ENCODE peak calls at places on chromosomes 6 and 20, in eight cellular contexts. One of them, this sample, is unnamed.

GRCh38 chr6:146090474-146090873 is 61.6 kb downstream of the GRM1 start:
- DNase-seq in mucosa of descending colon: no peak
- DNase-seq in stomach: no peak
- DNase-seq in lung: no peak
- DNase-seq in hepatocyte: no peak
- DNase-seq in RWPE2: no peak
- DNase-seq in cardiac muscle cell: no peak
- DNase-seq in lower lobe of right lung: no peak
- DNase-seq in this sample: no peak

GRCh38 chr6:36625161-36625919 is 31.2 kb downstream of the SRSF3 start:
- DNase-seq in lower lobe of right lung: no peak
- DNase-seq in RWPE2: no peak
- DNase-seq in mucosa of descending colon: no peak
- DNase-seq in hepatocyte: no peak
- DNase-seq in lung: no peak
- DNase-seq in cardiac muscle cell: no peak
- DNase-seq in stomach: peak; percentile 24
- DNase-seq in this sample: no peak

GRCh38 chr20:49483018-49483705 is 694 bp upstream of the KCNB1 start:
- DNase-seq in RWPE2: no peak
- DNase-seq in hepatocyte: peak; percentile 13
- DNase-seq in mucosa of descending colon: no peak
- DNase-seq in stomach: no peak
- DNase-seq in lung: no peak
- DNase-seq in cardiac muscle cell: no peak
- DNase-seq in lower lobe of right lung: no peak
- DNase-seq in this sample: no peak

GRCh38 chr20:35490736-35491181 is 35.4 kb downstream of the CEP250 start:
- DNase-seq in mucosa of descending colon: no peak
- DNase-seq in hepatocyte: no peak
- DNase-seq in lung: peak; percentile 40
- DNase-seq in lower lobe of right lung: no peak
- DNase-seq in RWPE2: peak; percentile 59
- DNase-seq in cardiac muscle cell: no peak
- DNase-seq in stomach: no peak
- DNase-seq in this sample: no peak

GRCh38 chr20:46430921-46431712 is 24.7 kb upstream of the ELMO2 start:
- DNase-seq in stomach: no peak
- DNase-seq in cardiac muscle cell: no peak
- DNase-seq in mucosa of descending colon: no peak
- DNase-seq in hepatocyte: no peak
- DNase-seq in lung: no peak
- DNase-seq in RWPE2: no peak
- DNase-seq in lower lobe of right lung: no peak
- DNase-seq in this sample: no peak

GRCh38 chr20:50625986-50626677 is 65.2 kb downstream of the RIPOR3 start:
- DNase-seq in lower lobe of right lung: no peak
- DNase-seq in lung: no peak
- DNase-seq in cardiac muscle cell: peak; percentile 71
- DNase-seq in stomach: peak; percentile 51
- DNase-seq in RWPE2: peak; percentile 85
- DNase-seq in hepatocyte: peak; percentile 68
- DNase-seq in mucosa of descending colon: no peak
- DNase-seq in this sample: peak; percentile 91

GRCh38 chr6:25404693-25405169 is 125.6 kb downstream of the CARMIL1 start:
- DNase-seq in RWPE2: no peak
- DNase-seq in lower lobe of right lung: no peak
- DNase-seq in hepatocyte: no peak
- DNase-seq in cardiac muscle cell: no peak
- DNase-seq in mucosa of descending colon: peak; percentile 41
- DNase-seq in stomach: peak; percentile 33
- DNase-seq in lung: no peak
- DNase-seq in this sample: no peak

GRCh38 chr6:29814379-29815117 is 13.1 kb upstream of the HLA-G start:
- DNase-seq in mucosa of descending colon: no peak
- DNase-seq in RWPE2: no peak
- DNase-seq in lower lobe of right lung: no peak
- DNase-seq in cardiac muscle cell: no peak
- DNase-seq in stomach: no peak
- DNase-seq in hepatocyte: no peak
- DNase-seq in lung: no peak
- DNase-seq in this sample: no peak

GRCh38 chr20:22379472-22379871 is 204.9 kb downstream of the FOXA2 start:
- DNase-seq in cardiac muscle cell: no peak
- DNase-seq in stomach: no peak
- DNase-seq in lower lobe of right lung: no peak
- DNase-seq in lung: no peak
- DNase-seq in mucosa of descending colon: no peak
- DNase-seq in hepatocyte: no peak
- DNase-seq in RWPE2: peak; percentile 100
- DNase-seq in this sample: no peak

GRCh38 chr6:147283460-147283859 is 79.2 kb downstream of the STXBP5 start:
- DNase-seq in hepatocyte: peak; percentile 8
- DNase-seq in cardiac muscle cell: no peak
- DNase-seq in mucosa of descending colon: no peak
- DNase-seq in lower lobe of right lung: no peak
- DNase-seq in stomach: no peak
- DNase-seq in lung: no peak
- DNase-seq in RWPE2: no peak
- DNase-seq in this sample: no peak

GRCh38 chr6:141464490-141464889 is 668.2 kb upstream of the GJE1 start:
- DNase-seq in stomach: no peak
- DNase-seq in mucosa of descending colon: no peak
- DNase-seq in RWPE2: no peak
- DNase-seq in lower lobe of right lung: no peak
- DNase-seq in cardiac muscle cell: no peak
- DNase-seq in hepatocyte: peak; percentile 28
- DNase-seq in lung: no peak
- DNase-seq in this sample: no peak

GRCh38 chr6:113362542-113363430 is 494.4 kb upstream of the MARCKS start:
- DNase-seq in hepatocyte: no peak
- DNase-seq in RWPE2: no peak
- DNase-seq in mucosa of descending colon: no peak
- DNase-seq in lower lobe of right lung: no peak
- DNase-seq in stomach: no peak
- DNase-seq in cardiac muscle cell: no peak
- DNase-seq in lung: no peak
- DNase-seq in this sample: no peak

GRCh38 chr6:74969591-74970267 is 236.1 kb downstream of the COL12A1 start:
- DNase-seq in stomach: no peak
- DNase-seq in lower lobe of right lung: no peak
- DNase-seq in mucosa of descending colon: no peak
- DNase-seq in cardiac muscle cell: no peak
- DNase-seq in RWPE2: no peak
- DNase-seq in hepatocyte: no peak
- DNase-seq in lung: no peak
- DNase-seq in this sample: peak; percentile 56

GRCh38 chr20:10635476-10636208 is 38.2 kb downstream of the JAG1 start:
- DNase-seq in RWPE2: no peak
- DNase-seq in lower lobe of right lung: no peak
- DNase-seq in cardiac muscle cell: no peak
- DNase-seq in mucosa of descending colon: no peak
- DNase-seq in hepatocyte: no peak
- DNase-seq in stomach: no peak
- DNase-seq in lung: no peak
- DNase-seq in this sample: no peak

GRCh38 chr20:10637062-10637559 is 36.7 kb downstream of the JAG1 start:
- DNase-seq in lower lobe of right lung: no peak
- DNase-seq in RWPE2: no peak
- DNase-seq in stomach: no peak
- DNase-seq in cardiac muscle cell: no peak
- DNase-seq in lung: no peak
- DNase-seq in hepatocyte: no peak
- DNase-seq in mucosa of descending colon: no peak
- DNase-seq in this sample: no peak

GRCh38 chr20:10636326-10636818 is 37.4 kb downstream of the JAG1 start:
- DNase-seq in stomach: no peak
- DNase-seq in cardiac muscle cell: no peak
- DNase-seq in lower lobe of right lung: no peak
- DNase-seq in hepatocyte: peak; percentile 39
- DNase-seq in mucosa of descending colon: no peak
- DNase-seq in lung: no peak
- DNase-seq in RWPE2: no peak
- DNase-seq in this sample: no peak

GRCh38 chr20:10639051-10639761 is 34.6 kb downstream of the JAG1 start:
- DNase-seq in mucosa of descending colon: no peak
- DNase-seq in RWPE2: no peak
- DNase-seq in lower lobe of right lung: no peak
- DNase-seq in stomach: no peak
- DNase-seq in lung: no peak
- DNase-seq in cardiac muscle cell: no peak
- DNase-seq in hepatocyte: no peak
- DNase-seq in this sample: no peak

GRCh38 chr20:10637563-10637962 is 36.2 kb downstream of the JAG1 start:
- DNase-seq in mucosa of descending colon: no peak
- DNase-seq in stomach: no peak
- DNase-seq in RWPE2: no peak
- DNase-seq in lung: no peak
- DNase-seq in cardiac muscle cell: no peak
- DNase-seq in lower lobe of right lung: no peak
- DNase-seq in hepatocyte: no peak
- DNase-seq in this sample: no peak
- H3K4me1 ChIP-seq in mucosa of descending colon: peaks cover 18% of the 10 kb centered on the region
- H3K4me1 ChIP-seq in stomach: peaks cover 38% of the 10 kb centered on the region
- H3K4me1 ChIP-seq in RWPE2: peaks cover 47% of the 10 kb centered on the region
- H3K4me1 ChIP-seq in lung: peaks cover 8% of the 10 kb centered on the region
- H3K4me1 ChIP-seq in cardiac muscle cell: no peaks in the 10 kb centered on the region
- H3K4me1 ChIP-seq in lower lobe of right lung: peaks cover 25% of the 10 kb centered on the region
- H3K4me1 ChIP-seq in hepatocyte: peaks cover 4% of the 10 kb centered on the region
- H3K4me1 ChIP-seq in this sample: peaks cover 6% of the 10 kb centered on the region

GRCh38 chr6:44052419-44053011 is 74.7 kb downstream of the MRPL14 start:
- DNase-seq in mucosa of descending colon: no peak
- DNase-seq in cardiac muscle cell: no peak
- DNase-seq in stomach: no peak
- DNase-seq in hepatocyte: no peak
- DNase-seq in RWPE2: no peak
- DNase-seq in lower lobe of right lung: peak; percentile 62
- DNase-seq in lung: no peak
- DNase-seq in this sample: no peak
- TF ChIP-seq CTCF in mucosa of descending colon: no peak
- TF ChIP-seq CTCF in cardiac muscle cell: peak; percentile 18
- TF ChIP-seq CTCF in stomach: no peak
- TF ChIP-seq CTCF in hepatocyte: no peak
- TF ChIP-seq CTCF in RWPE2: no peak
- TF ChIP-seq CTCF in lower lobe of right lung: no peak
- TF ChIP-seq CTCF in lung: no peak
- TF ChIP-seq CTCF in this sample: no peak

GRCh38 chr6:31896856-31897611 is 464 bp downstream of the EHMT2 start:
- DNase-seq in mucosa of descending colon: no peak
- DNase-seq in lung: no peak
- DNase-seq in lower lobe of right lung: no peak
- DNase-seq in stomach: no peak
- DNase-seq in cardiac muscle cell: no peak
- DNase-seq in hepatocyte: peak; percentile 40
- DNase-seq in RWPE2: no peak
- DNase-seq in this sample: no peak

GRCh38 chr6:31899882-31900722 is 1.8 kb downstream of the ZBTB12 start:
- DNase-seq in hepatocyte: no peak
- DNase-seq in RWPE2: no peak
- DNase-seq in mucosa of descending colon: no peak
- DNase-seq in cardiac muscle cell: no peak
- DNase-seq in lung: no peak
- DNase-seq in stomach: no peak
- DNase-seq in lower lobe of right lung: no peak
- DNase-seq in this sample: no peak

GRCh38 chr6:31899215-31899614 is 1.7 kb upstream of the EHMT2 start:
- DNase-seq in cardiac muscle cell: no peak
- DNase-seq in RWPE2: no peak
- DNase-seq in mucosa of descending colon: no peak
- DNase-seq in lower lobe of right lung: no peak
- DNase-seq in stomach: no peak
- DNase-seq in hepatocyte: no peak
- DNase-seq in lung: no peak
- DNase-seq in this sample: no peak

GRCh38 chr6:31897612-31898199 is at the start of gene EHMT2:
- DNase-seq in mucosa of descending colon: peak; percentile 91
- DNase-seq in hepatocyte: peak; percentile 95
- DNase-seq in lung: peak; percentile 85
- DNase-seq in lower lobe of right lung: peak; percentile 89
- DNase-seq in stomach: peak; percentile 85
- DNase-seq in cardiac muscle cell: peak; percentile 90
- DNase-seq in RWPE2: no peak
- DNase-seq in this sample: peak; percentile 84

GRCh38 chr6:31898200-31899011 is 908 bp upstream of the EHMT2 start:
- DNase-seq in stomach: no peak
- DNase-seq in RWPE2: no peak
- DNase-seq in mucosa of descending colon: no peak
- DNase-seq in lung: no peak
- DNase-seq in lower lobe of right lung: no peak
- DNase-seq in hepatocyte: peak; percentile 69
- DNase-seq in cardiac muscle cell: peak; percentile 60
- DNase-seq in this sample: no peak
- H3K4me1 ChIP-seq in stomach: peaks cover 48% of the 10 kb centered on the region
- H3K4me1 ChIP-seq in RWPE2: peaks cover 4% of the 10 kb centered on the region
- H3K4me1 ChIP-seq in mucosa of descending colon: peaks cover 29% of the 10 kb centered on the region
- H3K4me1 ChIP-seq in lung: peaks cover 3% of the 10 kb centered on the region
- H3K4me1 ChIP-seq in lower lobe of right lung: peaks cover 39% of the 10 kb centered on the region
- H3K4me1 ChIP-seq in hepatocyte: peaks cover 20% of the 10 kb centered on the region
- H3K4me1 ChIP-seq in cardiac muscle cell: peaks cover 21% of the 10 kb centered on the region
- H3K4me1 ChIP-seq in this sample: peaks cover 17% of the 10 kb centered on the region

GRCh38 chr6:116443105-116443504 is 18.1 kb upstream of the CALHM6 start:
- DNase-seq in hepatocyte: no peak
- DNase-seq in RWPE2: no peak
- DNase-seq in lower lobe of right lung: no peak
- DNase-seq in cardiac muscle cell: no peak
- DNase-seq in lung: no peak
- DNase-seq in stomach: no peak
- DNase-seq in mucosa of descending colon: no peak
- DNase-seq in this sample: no peak

GRCh38 chr6:116446399-116446798 is 14.8 kb upstream of the CALHM6 start:
- DNase-seq in hepatocyte: no peak
- DNase-seq in RWPE2: no peak
- DNase-seq in stomach: no peak
- DNase-seq in lung: no peak
- DNase-seq in mucosa of descending colon: no peak
- DNase-seq in lower lobe of right lung: no peak
- DNase-seq in cardiac muscle cell: no peak
- DNase-seq in this sample: no peak

GRCh38 chr6:116444575-116444974 is 16.6 kb upstream of the CALHM6 start:
- DNase-seq in RWPE2: no peak
- DNase-seq in mucosa of descending colon: no peak
- DNase-seq in lower lobe of right lung: no peak
- DNase-seq in cardiac muscle cell: no peak
- DNase-seq in lung: no peak
- DNase-seq in stomach: no peak
- DNase-seq in hepatocyte: no peak
- DNase-seq in this sample: no peak

GRCh38 chr6:116444991-116445566 is 16.1 kb upstream of the CALHM6 start:
- DNase-seq in RWPE2: no peak
- DNase-seq in cardiac muscle cell: no peak
- DNase-seq in lower lobe of right lung: no peak
- DNase-seq in mucosa of descending colon: no peak
- DNase-seq in hepatocyte: no peak
- DNase-seq in stomach: no peak
- DNase-seq in lung: no peak
- DNase-seq in this sample: no peak

DNA sequence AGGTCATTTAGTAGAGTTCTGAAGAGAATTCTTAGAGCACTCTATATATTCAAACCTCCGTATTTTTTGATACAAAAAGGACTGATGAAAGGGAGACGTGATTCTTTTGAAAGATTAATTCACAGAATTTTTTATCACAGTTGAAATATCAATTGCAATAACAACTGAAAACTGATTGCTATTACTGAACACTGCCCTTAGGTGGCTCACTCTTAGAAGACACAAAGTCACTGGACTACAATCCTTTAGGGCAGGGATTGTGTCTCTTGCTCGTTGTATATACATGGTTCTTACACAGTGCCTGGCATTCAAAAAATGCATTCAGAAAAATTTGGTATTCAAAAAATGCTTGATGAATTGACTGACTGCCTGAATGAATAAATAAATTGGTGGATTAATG is 17.1 kb upstream of the CALHM6 start:
- DNase-seq in stomach: no peak
- DNase-seq in cardiac muscle cell: peak; percentile 14
- DNase-seq in hepatocyte: peak; percentile 37
- DNase-seq in lower lobe of right lung: no peak
- DNase-seq in lung: no peak
- DNase-seq in RWPE2: no peak
- DNase-seq in mucosa of descending colon: no peak
- DNase-seq in this sample: no peak
- TF ChIP-seq CTCF in stomach: peak; percentile 36
- TF ChIP-seq CTCF in cardiac muscle cell: peak; percentile 66
- TF ChIP-seq CTCF in hepatocyte: peak; percentile 46
- TF ChIP-seq CTCF in lower lobe of right lung: peak; percentile 41
- TF ChIP-seq CTCF in lung: no peak
- TF ChIP-seq CTCF in RWPE2: peak; percentile 77
- TF ChIP-seq CTCF in mucosa of descending colon: peak; percentile 28
- TF ChIP-seq CTCF in this sample: peak; percentile 44